ENCODE peak calls at places on chromosomes 5 and 9, in four cellular contexts. X is HS-5; Y is brain microvascular endothelial cell; J is activated T-helper 1 cell treated with anti-CD3 and anti-CD28 coated beads, Interleukin-2, amount 50 U/mL, for 16 hours. T is an unnamed sample.

GRCh38 chr9:123772967-123773366 is 157.0 kb downstream of the DENND1A start:
- DNase-seq in X (no peak), Y (no peak), J (no peak), T (no peak)

GRCh38 chr5:180600554-180601041 is 9.3 kb upstream of the SCGB3A1 start:
- DNase-seq in X (no peak), Y (no peak), J (no peak), T (no peak)

GRCh38 chr5:150765019-150765788 is 6.4 kb upstream of the DCTN4 start:
- DNase-seq in X (no peak), Y (no peak), J (no peak), T (no peak)

GRCh38 chr5:141958773-141959172 is 771 bp upstream of the PCDH12 start:
- DNase-seq in X (no peak), Y (no peak), J (no peak), T (no peak)

GRCh38 chr9:89779416-89779815 is 174.6 kb downstream of the GADD45G start:
- DNase-seq in X (no peak), Y (no peak), J (no peak), T (no peak)

GRCh38 chr9:68741234-68741633 is 36.2 kb downstream of the PIP5K1B start:
- DNase-seq in X (no peak), Y (no peak), J (no peak), T (no peak)

GRCh38 chr5:142405814-142406395 is 81.1 kb upstream of the SPRY4 start:
- DNase-seq in X (no peak), Y (no peak), J (no peak), T (no peak)

GRCh38 chr9:135069556-135070197 is 17.8 kb upstream of the OLFM1 start:
- DNase-seq in X (no peak), Y (no peak), J (no peak), T (no peak)

GRCh38 chr9:78103971-78104433 is 72.4 kb upstream of the GNAQ start:
- DNase-seq in X (no peak), Y (no peak), J (no peak), T (no peak)

T was measured in epithelial cell of proximal tubule.